ENCODE peak calls at places on chromosomes 6 and 20, in six cellular contexts. One of them, this sample, is unnamed. For H3K9me3, the result is how much of the 10 kb centered on the place peaks cover.

GRCh38 chr6:96923871-96924493 is 546 bp upstream of the KLHL32 start:
- DNase-seq in MM.1S: peak
- DNase-seq in lower lobe of right lung: no peak
- DNase-seq in kidney: no peak
- DNase-seq in tibial artery: no peak
- DNase-seq in H9: no peak
- DNase-seq in this sample: no peak

GRCh38 chr6:149963212-149963461 is 606 bp upstream of the ULBP1 start:
- DNase-seq in MM.1S: no peak
- DNase-seq in lower lobe of right lung: no peak
- DNase-seq in kidney: no peak
- DNase-seq in tibial artery: no peak
- DNase-seq in H9: peak
- DNase-seq in this sample: peak

GRCh38 chr20:47274449-47275108 is 81.9 kb downstream of the ZMYND8 start:
- DNase-seq in MM.1S: no peak
- DNase-seq in lower lobe of right lung: no peak
- DNase-seq in kidney: no peak
- DNase-seq in tibial artery: no peak
- DNase-seq in H9: no peak
- DNase-seq in this sample: peak

GRCh38 chr6:108638993-108639392 is 78.3 kb downstream of the FOXO3 start:
- DNase-seq in MM.1S: no peak
- DNase-seq in lower lobe of right lung: no peak
- DNase-seq in kidney: no peak
- DNase-seq in tibial artery: no peak
- DNase-seq in H9: no peak
- DNase-seq in this sample: no peak

GRCh38 chr6:43954311-43955131 is 172.7 kb downstream of the MRPL14 start:
- DNase-seq in MM.1S: no peak
- DNase-seq in lower lobe of right lung: no peak
- DNase-seq in kidney: peak
- DNase-seq in tibial artery: no peak
- DNase-seq in H9: peak
- DNase-seq in this sample: no peak

GRCh38 chr20:19077370-19078220 is 134.8 kb upstream of the SLC24A3 start:
- DNase-seq in MM.1S: no peak
- DNase-seq in lower lobe of right lung: no peak
- DNase-seq in kidney: no peak
- DNase-seq in tibial artery: no peak
- DNase-seq in H9: no peak
- DNase-seq in this sample: no peak

GRCh38 chr6:71349976-71350615 is 61.5 kb downstream of the OGFRL1 start:
- DNase-seq in MM.1S: no peak
- DNase-seq in lower lobe of right lung: no peak
- DNase-seq in kidney: no peak
- DNase-seq in tibial artery: peak
- DNase-seq in H9: no peak
- DNase-seq in this sample: no peak

GRCh38 chr6:89591745-89592144 is 46.8 kb downstream of the LYRM2 start:
- DNase-seq in MM.1S: no peak
- DNase-seq in lower lobe of right lung: no peak
- DNase-seq in kidney: no peak
- DNase-seq in tibial artery: no peak
- DNase-seq in H9: no peak
- DNase-seq in this sample: no peak

GRCh38 chr6:147043994-147044477 is 160.2 kb upstream of the STXBP5 start:
- DNase-seq in MM.1S: no peak
- DNase-seq in lower lobe of right lung: no peak
- DNase-seq in kidney: no peak
- DNase-seq in tibial artery: no peak
- DNase-seq in H9: no peak
- DNase-seq in this sample: no peak

DNA sequence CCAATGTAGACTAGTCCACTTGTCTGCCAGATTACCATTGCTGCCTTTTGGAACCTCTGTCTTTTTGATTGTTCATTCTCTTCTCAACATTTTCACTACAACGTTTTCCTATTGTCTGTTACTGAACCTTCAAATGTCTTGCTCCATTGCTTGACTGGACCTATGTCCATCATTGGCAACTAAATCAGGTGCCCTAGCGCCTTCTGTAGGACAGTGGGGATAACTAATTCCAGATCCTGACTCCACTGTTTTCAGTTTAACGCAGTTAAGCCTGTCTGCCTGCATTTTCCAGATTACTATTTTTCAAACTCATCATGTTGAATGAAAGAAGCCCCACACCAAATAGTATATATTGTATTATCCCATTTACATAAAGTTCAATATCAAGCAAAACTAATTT is 433.6 kb downstream of the RNF144B start:
- DNase-seq in MM.1S: no peak
- DNase-seq in lower lobe of right lung: no peak
- DNase-seq in kidney: no peak
- DNase-seq in tibial artery: no peak
- DNase-seq in H9: peak
- DNase-seq in this sample: no peak
- H3K9me3 ChIP-seq in MM.1S: under half
- H3K9me3 ChIP-seq in lower lobe of right lung: under half
- H3K9me3 ChIP-seq in kidney: under half
- H3K9me3 ChIP-seq in tibial artery: under half
- H3K9me3 ChIP-seq in H9: under half
- H3K9me3 ChIP-seq in this sample: half or more

GRCh38 chr6:23302499-23302898 is 733.1 kb downstream of the HDGFL1 start:
- DNase-seq in MM.1S: no peak
- DNase-seq in lower lobe of right lung: no peak
- DNase-seq in kidney: no peak
- DNase-seq in tibial artery: no peak
- DNase-seq in H9: no peak
- DNase-seq in this sample: no peak
- H3K9me3 ChIP-seq in MM.1S: under half
- H3K9me3 ChIP-seq in lower lobe of right lung: under half
- H3K9me3 ChIP-seq in kidney: under half
- H3K9me3 ChIP-seq in tibial artery: under half
- H3K9me3 ChIP-seq in H9: under half
- H3K9me3 ChIP-seq in this sample: under half

DNA sequence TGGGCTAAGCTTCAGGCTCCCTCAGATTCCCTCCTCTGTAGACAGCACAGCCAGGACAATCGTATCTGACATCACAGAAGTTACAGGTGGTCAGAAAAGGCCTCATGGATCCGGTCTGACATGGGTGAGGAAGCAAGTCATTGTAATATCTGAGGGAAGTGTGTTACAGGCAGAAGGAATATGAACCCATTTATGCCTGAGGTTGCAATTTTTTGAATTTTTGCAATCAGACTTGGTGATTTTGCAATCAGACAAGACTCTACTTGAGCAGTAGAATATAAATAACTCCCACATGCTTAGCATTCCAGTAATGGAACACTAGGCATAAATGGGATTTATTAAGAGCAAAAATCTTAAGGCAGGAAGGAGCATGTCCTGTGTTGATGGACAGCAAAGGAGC is 52.1 kb downstream of the CBLN4 start:
- DNase-seq in MM.1S: no peak
- DNase-seq in lower lobe of right lung: no peak
- DNase-seq in kidney: no peak
- DNase-seq in tibial artery: no peak
- DNase-seq in H9: no peak
- DNase-seq in this sample: no peak
- H3K9me3 ChIP-seq in MM.1S: under half
- H3K9me3 ChIP-seq in lower lobe of right lung: under half
- H3K9me3 ChIP-seq in kidney: under half
- H3K9me3 ChIP-seq in tibial artery: under half
- H3K9me3 ChIP-seq in H9: half or more
- H3K9me3 ChIP-seq in this sample: under half

DNA sequence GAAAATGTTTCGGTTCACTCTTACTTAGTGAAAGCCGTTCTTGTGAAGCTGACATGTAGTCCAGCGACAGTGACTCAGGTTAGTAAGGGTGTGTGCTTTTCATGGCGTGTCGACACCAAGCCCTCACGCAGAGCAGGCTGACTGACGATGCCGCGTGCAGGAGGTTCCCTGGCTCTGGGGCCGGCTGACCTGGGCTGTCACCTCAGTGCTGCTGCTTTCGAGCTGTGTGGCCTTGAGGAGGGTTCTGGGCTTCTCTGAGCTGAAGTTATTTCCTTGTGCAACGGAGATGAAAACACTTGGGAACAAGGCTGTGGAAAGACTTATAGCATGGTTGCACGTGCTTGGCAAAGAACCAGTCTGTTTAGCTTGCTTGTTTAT is 59.2 kb downstream of the PHACTR3 start:
- DNase-seq in MM.1S: no peak
- DNase-seq in lower lobe of right lung: no peak
- DNase-seq in kidney: no peak
- DNase-seq in tibial artery: no peak
- DNase-seq in H9: no peak
- DNase-seq in this sample: no peak
- H3K9me3 ChIP-seq in MM.1S: under half
- H3K9me3 ChIP-seq in lower lobe of right lung: under half
- H3K9me3 ChIP-seq in kidney: under half
- H3K9me3 ChIP-seq in tibial artery: under half
- H3K9me3 ChIP-seq in H9: under half
- H3K9me3 ChIP-seq in this sample: under half

DNA sequence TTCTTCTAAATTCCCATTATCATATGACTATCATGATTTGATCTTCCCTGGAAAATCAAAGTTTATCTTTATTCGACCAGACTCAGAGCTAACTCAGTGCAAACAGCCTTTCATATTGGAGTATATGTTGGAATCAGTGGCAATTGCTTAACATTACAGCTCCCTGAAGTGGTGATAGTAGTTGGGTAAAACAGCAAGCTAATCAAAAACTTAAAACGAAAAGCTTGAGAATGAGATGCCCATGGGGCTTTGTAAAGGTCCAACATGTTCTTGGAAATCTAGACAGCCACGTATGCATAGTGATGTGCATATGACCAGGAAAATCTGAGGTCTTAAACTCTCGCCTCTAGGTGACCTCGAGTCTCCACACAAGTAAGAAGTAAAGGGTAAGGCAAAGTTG is 437.6 kb downstream of the KIF16B start:
- DNase-seq in MM.1S: no peak
- DNase-seq in lower lobe of right lung: no peak
- DNase-seq in kidney: no peak
- DNase-seq in tibial artery: no peak
- DNase-seq in H9: no peak
- DNase-seq in this sample: no peak
- H3K9me3 ChIP-seq in MM.1S: under half
- H3K9me3 ChIP-seq in lower lobe of right lung: under half
- H3K9me3 ChIP-seq in kidney: under half
- H3K9me3 ChIP-seq in tibial artery: under half
- H3K9me3 ChIP-seq in H9: under half
- H3K9me3 ChIP-seq in this sample: under half

DNA sequence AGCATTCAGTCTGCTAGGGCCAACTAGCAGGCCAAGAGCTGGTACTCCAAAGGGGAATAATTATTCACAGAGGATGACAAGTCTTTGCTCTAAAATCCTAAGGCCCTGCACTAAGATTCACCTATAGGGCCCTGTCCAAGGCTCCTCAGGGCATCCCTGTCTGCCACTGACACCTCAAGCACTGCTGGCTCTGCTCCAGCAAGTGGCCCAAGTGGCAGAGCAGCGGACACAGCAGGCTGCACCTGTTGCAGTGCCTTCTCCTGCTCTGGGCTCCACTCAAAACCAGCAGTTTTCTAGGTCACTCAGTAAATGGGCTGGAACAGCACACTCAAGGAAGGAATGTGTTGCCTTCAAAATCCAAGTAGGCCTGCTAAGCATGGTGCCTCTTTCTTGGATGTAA is 36.4 kb upstream of the SMOC2 start:
- DNase-seq in MM.1S: no peak
- DNase-seq in lower lobe of right lung: no peak
- DNase-seq in kidney: no peak
- DNase-seq in tibial artery: no peak
- DNase-seq in H9: peak
- DNase-seq in this sample: no peak
- H3K9me3 ChIP-seq in MM.1S: under half
- H3K9me3 ChIP-seq in lower lobe of right lung: under half
- H3K9me3 ChIP-seq in kidney: under half
- H3K9me3 ChIP-seq in tibial artery: under half
- H3K9me3 ChIP-seq in H9: under half
- H3K9me3 ChIP-seq in this sample: under half

GRCh38 chr6:30282522-30282921 is 44.2 kb upstream of the TRIM39 start:
- DNase-seq in MM.1S: no peak
- DNase-seq in lower lobe of right lung: no peak
- DNase-seq in kidney: no peak
- DNase-seq in tibial artery: no peak
- DNase-seq in H9: no peak
- DNase-seq in this sample: no peak
- H3K9me3 ChIP-seq in MM.1S: under half
- H3K9me3 ChIP-seq in lower lobe of right lung: half or more
- H3K9me3 ChIP-seq in kidney: under half
- H3K9me3 ChIP-seq in tibial artery: half or more
- H3K9me3 ChIP-seq in H9: under half
- H3K9me3 ChIP-seq in this sample: half or more